ENCODE peak calls at places on chromosomes 2 and 18, in four cellular contexts. G, S, X and O are unnamed samples.

GRCh38 chr18:35122586-35123224 is 81.5 kb downstream of the MAPRE2 start:
- DNase-seq in X (no peak), G (no peak), S (peak; percentile 90), O (no peak)

GRCh38 chr2:160389875-160390274 is 103.7 kb downstream of the RBMS1 start:
- DNase-seq in X (no peak), S (no peak), G (no peak), O (no peak)

GRCh38 chr2:152497481-152498052 is 162.6 kb downstream of the FMNL2 start:
- DNase-seq in X (peak; percentile 67), S (no peak), G (no peak), O (peak; percentile 86)

GRCh38 chr18:50507120-50507590 is 52.7 kb upstream of the MAPK4 start:
- DNase-seq in S (peak; percentile 90), X (peak; percentile 38), G (no peak), O (no peak)

GRCh38 chr2:86079981-86080911 is 25.4 kb downstream of the POLR1A start:
- DNase-seq in X (peak; percentile 50), G (peak; percentile 69), S (peak; percentile 92), O (no peak)

GRCh38 chr2:237156131-237156856 is 70.6 kb downstream of the COPS8 start:
- DNase-seq in G (peak; percentile 69), X (no peak), S (no peak), O (no peak)

GRCh38 chr2:62292190-62292589 is 96.3 kb downstream of the B3GNT2 start:
- DNase-seq in S (no peak), G (no peak), X (peak; percentile 54), O (peak; percentile 74)

GRCh38 chr2:222362336-222362735 is 62.0 kb upstream of the SGPP2 start:
- DNase-seq in X (no peak), G (no peak), S (no peak), O (no peak)

GRCh38 chr2:201984800-201985525 is 48.7 kb upstream of the FZD7 start:
- DNase-seq in X (no peak), G (peak; percentile 62), S (no peak), O (no peak)

GRCh38 chr2:208657468-208657867 is 250.9 kb downstream of the PTH2R start:
- DNase-seq in S (no peak), X (peak; percentile 10), G (no peak), O (no peak)
- TF ChIP-seq CTCF in S (peak; percentile 65), X (peak; percentile 29), G (no peak), O (peak; percentile 33)

GRCh38 chr2:96773922-96774321 is 13.2 kb downstream of the CNNM4 start:
- DNase-seq in X (no peak), S (peak; percentile 59), G (no peak), O (no peak)
- H3K4me3 ChIP-seq in X (no peak overlapping the region), S (no peak overlapping the region), G (no peak overlapping the region), O (peak overlapping the region; percentile 1)

GRCh38 chr2:232367591-232368233 is 10.8 kb upstream of the ALPP start:
- DNase-seq in X (no peak), G (no peak), S (peak; percentile 96), O (no peak)
- TF ChIP-seq CTCF in X (peak; percentile 10), G (no peak), S (peak; percentile 80), O (peak; percentile 13)

DNA sequence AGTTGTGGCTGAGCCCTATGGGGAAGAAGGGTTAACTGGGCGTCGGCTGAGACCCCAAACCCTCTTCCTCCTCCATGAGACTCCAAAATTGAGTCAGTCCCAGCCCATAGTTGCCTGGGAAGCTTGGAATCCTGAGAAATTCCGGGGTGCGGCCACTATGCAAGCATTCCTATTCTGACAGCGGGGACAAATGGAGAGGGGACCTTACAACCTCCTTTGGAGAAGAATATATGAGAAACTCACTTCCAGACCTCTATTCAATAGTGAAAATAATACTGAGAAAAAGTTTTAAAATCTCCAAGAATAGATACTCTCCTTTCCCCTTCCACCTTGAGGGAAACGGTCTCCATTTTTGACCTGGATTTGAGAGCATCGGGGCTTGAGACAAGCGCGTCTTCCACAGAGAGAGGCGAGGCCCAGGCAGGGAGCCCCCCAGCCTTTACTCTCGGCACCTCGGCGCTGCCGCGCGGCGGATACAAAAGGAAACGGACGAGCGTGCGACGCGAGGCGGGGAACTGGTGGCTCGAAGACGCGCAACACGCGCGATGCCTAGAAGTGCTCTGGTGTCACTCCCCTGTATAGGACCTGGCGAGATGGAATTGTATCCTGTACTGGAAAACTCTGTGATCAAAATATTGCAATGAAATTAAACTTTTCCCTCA is 11.1 kb downstream of the NR4A2 start:
- DNase-seq in S (no peak), G (no peak), X (no peak), O (no peak)
- H3K4me3 ChIP-seq in S (peak overlapping the region; percentile 75), G (no peak overlapping the region), X (peak overlapping the region; percentile 40), O (no peak overlapping the region)

DNA sequence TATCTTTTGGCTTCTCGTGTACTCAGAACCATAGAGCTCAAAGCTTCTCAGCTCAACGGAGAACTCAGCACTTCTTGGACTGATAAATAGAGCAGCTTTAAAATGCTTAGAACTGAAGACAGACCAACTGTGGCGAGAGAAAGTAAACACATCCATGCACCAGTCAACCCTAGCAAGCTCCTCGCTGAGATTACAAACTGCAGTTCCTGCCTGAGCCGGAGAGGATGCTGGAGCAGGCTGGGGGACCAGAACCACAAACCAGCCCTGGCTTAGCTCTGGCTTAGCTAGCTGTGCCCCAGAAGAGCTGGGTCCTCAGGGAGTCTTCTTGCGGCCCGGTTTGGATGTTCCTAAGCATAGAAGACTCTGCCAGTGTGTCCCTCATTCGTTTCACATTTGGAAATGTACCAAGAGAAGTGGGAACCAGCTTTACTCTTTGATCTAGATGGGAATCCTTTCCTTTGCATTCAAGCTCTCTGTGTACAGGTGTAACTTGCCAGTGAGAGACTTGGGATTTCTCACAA is 5.6 kb downstream of the PAX8 start:
- DNase-seq in G (no peak), X (no peak), S (peak; percentile 89), O (no peak)
- TF ChIP-seq CTCF in G (no peak), X (peak; percentile 18), S (peak; percentile 68), O (peak; percentile 35)

GRCh38 chr2:191806396-191806795 is 40.5 kb downstream of the CAVIN2 start:
- DNase-seq in X (no peak), G (no peak), S (no peak), O (no peak)

GRCh38 chr2:191815010-191815409 is 31.9 kb downstream of the CAVIN2 start:
- DNase-seq in X (no peak), S (no peak), G (no peak), O (no peak)

GRCh38 chr2:191811807-191812602 is 34.9 kb downstream of the CAVIN2 start:
- DNase-seq in S (peak; percentile 84), G (peak; percentile 44), X (peak; percentile 55), O (peak; percentile 13)
- H3K4me3 ChIP-seq in S (no peak overlapping the region), G (no peak overlapping the region), X (no peak overlapping the region), O (no peak overlapping the region)

GRCh38 chr2:9138507-9139085 is 68.0 kb upstream of the ASAP2 start:
- DNase-seq in X (no peak), G (no peak), S (peak; percentile 91), O (no peak)
- TF ChIP-seq CTCF in X (peak; percentile 61), G (no peak), S (peak; percentile 68), O (peak; percentile 40)

DNA sequence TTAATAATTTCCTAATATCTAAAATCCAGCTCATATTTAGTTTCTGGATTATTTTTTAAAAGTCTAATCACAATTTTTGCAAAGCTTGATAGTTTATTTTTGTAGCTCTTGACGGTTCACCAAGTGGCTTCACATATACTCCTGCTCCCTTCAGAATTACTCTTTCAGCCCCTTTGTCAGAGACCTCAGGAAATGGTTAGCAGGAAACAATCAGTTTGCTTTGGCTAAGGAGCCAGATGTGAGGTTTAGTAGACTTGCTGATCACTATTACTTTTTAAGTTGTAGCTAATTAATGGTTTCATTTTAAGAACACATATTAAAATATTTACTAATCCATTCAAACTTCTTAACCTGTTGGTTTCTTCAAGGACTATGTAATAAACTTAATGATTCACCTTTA is 2.3 kb downstream of the RBBP8 start:
- DNase-seq in X (no peak), S (no peak), G (no peak), O (no peak)
- H3K4me3 ChIP-seq in X (no peak overlapping the region), S (no peak overlapping the region), G (no peak overlapping the region), O (peak overlapping the region; percentile 38)

GRCh38 chr2:121902616-121903015 is 147.2 kb downstream of the TSN start:
- DNase-seq in X (no peak), G (no peak), S (no peak), O (no peak)
- TF ChIP-seq CTCF in X (no peak), G (no peak), S (no peak), O (no peak)

DNA sequence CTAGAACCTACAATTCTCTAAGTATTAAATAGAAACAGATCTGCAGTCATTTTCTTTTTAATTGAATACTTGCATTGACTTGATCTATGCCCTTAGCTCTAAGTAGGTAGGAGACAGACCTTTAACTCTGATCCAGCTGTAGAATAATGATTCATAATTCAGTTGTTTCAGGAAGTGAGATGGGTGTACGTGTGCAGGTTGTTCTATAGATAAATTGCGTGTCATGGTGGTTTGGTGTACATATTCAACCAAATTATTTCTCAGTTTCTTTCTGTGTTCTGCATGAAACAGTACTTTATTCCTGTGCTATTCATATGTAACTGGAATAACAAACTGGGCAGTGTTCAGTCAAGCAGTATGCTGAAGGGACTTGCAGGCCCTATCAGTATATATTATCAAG is 34.3 kb upstream of the CD226 start:
- DNase-seq in G (no peak), X (no peak), S (no peak), O (no peak)
- H3K4me3 ChIP-seq in G (no peak overlapping the region), X (no peak overlapping the region), S (no peak overlapping the region), O (no peak overlapping the region)